ENCODE peak calls at places on chromosomes 13 and 19, in six cellular contexts. D, G, A, T, P and W are unnamed samples.

GRCh38 chr19:16737909-16738308 is 18.3 kb downstream of the NWD1 start:
- DNase-seq in D (no peak), G (no peak), A (peak; percentile 34), T (no peak), P (peak; percentile 79), W (no peak)

GRCh38 chr19:16581145-16581970 is 9.1 kb upstream of the SLC35E1 start:
- DNase-seq in D (no peak), G (no peak), A (no peak), T (no peak), P (no peak), W (no peak)

GRCh38 chr19:49850487-49851342 is at the start of gene PTOV1:
- DNase-seq in D (peak; percentile 97), G (peak; percentile 96), A (peak; percentile 92), T (peak; percentile 93), P (peak; percentile 92), W (peak; percentile 88)

GRCh38 chr13:42378383-42378780 is 106.4 kb downstream of the AKAP11 start:
- DNase-seq in D (no peak), G (no peak), A (no peak), T (no peak), P (no peak), W (no peak)

GRCh38 chr19:19115954-19116353 is 22.3 kb downstream of the TMEM161A start:
- DNase-seq in D (peak; percentile 64), G (peak; percentile 56), A (no peak), T (no peak), P (no peak), W (no peak)

GRCh38 chr19:45162464-45163143 is 1.8 kb upstream of the NKPD1 start:
- DNase-seq in D (no peak), G (no peak), A (no peak), T (no peak), P (no peak), W (no peak)

GRCh38 chr13:79933389-79933788 is 407.5 kb downstream of the SPRY2 start:
- DNase-seq in D (no peak), G (no peak), A (no peak), T (no peak), P (no peak), W (no peak)

GRCh38 chr19:38869160-38869835 is 8.8 kb downstream of the RINL start:
- DNase-seq in D (peak; percentile 73), G (no peak), A (no peak), T (no peak), P (no peak), W (no peak)

GRCh38 chr19:58519087-58519354 is 589 bp downstream of the ZBTB45 start:
- DNase-seq in D (peak; percentile 51), G (peak; percentile 61), A (peak; percentile 81), T (peak; percentile 77), P (peak; percentile 79), W (peak; percentile 70)

GRCh38 chr19:3979674-3980352 is 5.5 kb downstream of the EEF2 start:
- DNase-seq in D (peak; percentile 0), G (no peak), A (no peak), T (no peak), P (no peak), W (no peak)

GRCh38 chr13:44816701-44817684 is 172.3 kb downstream of the NUFIP1 start:
- DNase-seq in D (no peak), G (no peak), A (no peak), T (peak; percentile 57), P (no peak), W (no peak)

GRCh38 chr13:50125556-50126377 is 110.5 kb downstream of the KCNRG start:
- DNase-seq in D (peak; percentile 86), G (peak; percentile 41), A (peak; percentile 90), T (peak; percentile 80), P (peak; percentile 95), W (peak; percentile 96)

GRCh38 chr13:45412274-45413049 is 5.7 kb downstream of the SLC25A30 start:
- DNase-seq in D (no peak), G (no peak), A (no peak), T (peak; percentile 12), P (peak; percentile 62), W (peak; percentile 13)

GRCh38 chr13:30388401-30389283 is 33.7 kb upstream of the UBE2L5 start:
- DNase-seq in D (no peak), G (no peak), A (no peak), T (peak; percentile 69), P (peak; percentile 75), W (peak; percentile 75)

GRCh38 chr19:54282706-54283105 is 1.8 kb upstream of the LILRB2 start:
- DNase-seq in D (no peak), G (no peak), A (no peak), T (no peak), P (no peak), W (no peak)

GRCh38 chr13:53201454-53202225 is 173.0 kb downstream of the OLFM4 start:
- DNase-seq in D (no peak), G (peak; percentile 44), A (no peak), T (no peak), P (no peak), W (no peak)

GRCh38 chr19:49057636-49058234 is at the start of gene CGB7:
- DNase-seq in D (peak; percentile 46), G (peak; percentile 68), A (peak; percentile 54), T (peak; percentile 57), P (peak; percentile 33), W (peak; percentile 17)

GRCh38 chr13:58597552-58597951 is 966.0 kb downstream of the PCDH17 start:
- DNase-seq in D (no peak), G (no peak), A (no peak), T (no peak), P (no peak), W (no peak)

GRCh38 chr19:19662866-19663291 is 597 bp downstream of the ATP13A1 start:
- DNase-seq in D (no peak), G (no peak), A (no peak), T (peak; percentile 40), P (no peak), W (no peak)

GRCh38 chr19:33449799-33450198 is 71.8 kb downstream of the PEPD start:
- DNase-seq in D (no peak), G (no peak), A (no peak), T (no peak), P (no peak), W (no peak)

GRCh38 chr13:95970878-95971277 is 82.3 kb downstream of the UGGT2 start:
- DNase-seq in D (no peak), G (no peak), A (no peak), T (no peak), P (no peak), W (no peak)

GRCh38 chr13:75181906-75182305 is 300.1 kb downstream of the TBC1D4 start:
- DNase-seq in D (no peak), G (no peak), A (no peak), T (peak; percentile 93), P (peak; percentile 67), W (no peak)

GRCh38 chr19:54662730-54663129 is at the start of gene LILRB4:
- DNase-seq in D (no peak), G (no peak), A (no peak), T (no peak), P (no peak), W (no peak)

GRCh38 chr13:85772379-85772778 is 26.8 kb downstream of the SLITRK6 start:
- DNase-seq in D (no peak), G (no peak), A (no peak), T (peak; percentile 48), P (peak; percentile 19), W (peak; percentile 32)

GRCh38 chr19:18559685-18560084 is 2.0 kb downstream of the KXD1 start:
- DNase-seq in D (no peak), G (no peak), A (no peak), T (no peak), P (no peak), W (no peak)

GRCh38 chr13:114130708-114131580 is 1.5 kb downstream of the RASA3 start:
- DNase-seq in D (peak; percentile 66), G (no peak), A (peak; percentile 27), T (peak; percentile 91), P (peak; percentile 82), W (peak; percentile 88)

GRCh38 chr13:35514801-35515502 is 38.5 kb upstream of the MAB21L1 start:
- DNase-seq in D (no peak), G (no peak), A (peak; percentile 25), T (no peak), P (no peak), W (no peak)

GRCh38 chr13:50357586-50358118 is 342.4 kb downstream of the KCNRG start:
- DNase-seq in D (no peak), G (no peak), A (peak; percentile 85), T (peak; percentile 87), P (peak; percentile 82), W (peak; percentile 15)

GRCh38 chr13:38543561-38543960 is 143.3 kb upstream of the FREM2 start:
- DNase-seq in D (no peak), G (no peak), A (no peak), T (peak; percentile 46), P (no peak), W (no peak)

GRCh38 chr19:28436320-28436719 is 776.6 kb downstream of the UQCRFS1 start:
- DNase-seq in D (no peak), G (no peak), A (no peak), T (no peak), P (no peak), W (no peak)

GRCh38 chr13:21240586-21240985 is 64.1 kb downstream of the MRPL57 start:
- DNase-seq in D (no peak), G (no peak), A (no peak), T (peak; percentile 52), P (no peak), W (peak; percentile 9)

GRCh38 chr13:52739468-52740071 is at the start of gene CNMD:
- DNase-seq in D (peak; percentile 5), G (no peak), A (no peak), T (no peak), P (no peak), W (no peak)

GRCh38 chr13:81326913-81327312 is 986.0 kb upstream of the SPRY2 start:
- DNase-seq in D (no peak), G (no peak), A (peak; percentile 92), T (no peak), P (no peak), W (no peak)